ENCODE peak calls at places on chromosomes 7 and 10, in six cellular contexts. One of them, this sample, is unnamed.

GRCh38 chr7:121953601-121954000 is 80.6 kb downstream of the PTPRZ1 start:
- DNase-seq in astrocyte of the cerebellum: no peak
- DNase-seq in neuronal stem cell: no peak
- DNase-seq in fibroblast of lung: no peak
- DNase-seq in esophagus squamous epithelium: no peak
- DNase-seq in cardiac fibroblast: no peak
- DNase-seq in this sample: no peak

GRCh38 chr7:30927040-30927439 is 15.4 kb downstream of the AQP1 start:
- DNase-seq in esophagus squamous epithelium: no peak
- DNase-seq in neuronal stem cell: no peak
- DNase-seq in cardiac fibroblast: no peak
- DNase-seq in astrocyte of the cerebellum: no peak
- DNase-seq in fibroblast of lung: no peak
- DNase-seq in this sample: no peak

GRCh38 chr7:16070806-16071205 is 350.5 kb downstream of the CRPPA start:
- DNase-seq in esophagus squamous epithelium: no peak
- DNase-seq in cardiac fibroblast: no peak
- DNase-seq in neuronal stem cell: no peak
- DNase-seq in fibroblast of lung: no peak
- DNase-seq in astrocyte of the cerebellum: no peak
- DNase-seq in this sample: no peak

GRCh38 chr10:29081231-29081630 is 207.6 kb upstream of the LYZL1 start:
- DNase-seq in esophagus squamous epithelium: no peak
- DNase-seq in neuronal stem cell: no peak
- DNase-seq in astrocyte of the cerebellum: no peak
- DNase-seq in fibroblast of lung: no peak
- DNase-seq in cardiac fibroblast: no peak
- DNase-seq in this sample: no peak

GRCh38 chr10:28684157-28684985 is 7.0 kb downstream of the BAMBI start:
- DNase-seq in cardiac fibroblast: no peak
- DNase-seq in esophagus squamous epithelium: no peak
- DNase-seq in fibroblast of lung: no peak
- DNase-seq in neuronal stem cell: no peak
- DNase-seq in astrocyte of the cerebellum: no peak
- DNase-seq in this sample: no peak

GRCh38 chr7:29987821-29988317 is 1.7 kb downstream of the SCRN1 start:
- DNase-seq in cardiac fibroblast: peak
- DNase-seq in esophagus squamous epithelium: no peak
- DNase-seq in neuronal stem cell: peak
- DNase-seq in astrocyte of the cerebellum: peak
- DNase-seq in fibroblast of lung: peak
- DNase-seq in this sample: no peak

GRCh38 chr10:21238717-21239116 is 286.8 kb downstream of the SKIDA1 start:
- DNase-seq in neuronal stem cell: no peak
- DNase-seq in cardiac fibroblast: no peak
- DNase-seq in esophagus squamous epithelium: no peak
- DNase-seq in astrocyte of the cerebellum: no peak
- DNase-seq in fibroblast of lung: no peak
- DNase-seq in this sample: no peak

GRCh38 chr7:16891338-16891737 is 9.6 kb upstream of the AGR3 start:
- DNase-seq in cardiac fibroblast: peak
- DNase-seq in astrocyte of the cerebellum: peak
- DNase-seq in neuronal stem cell: no peak
- DNase-seq in fibroblast of lung: peak
- DNase-seq in esophagus squamous epithelium: no peak
- DNase-seq in this sample: no peak

GRCh38 chr10:124992462-124993344 is 50.8 kb downstream of the ZRANB1 start:
- DNase-seq in neuronal stem cell: peak
- DNase-seq in astrocyte of the cerebellum: peak
- DNase-seq in cardiac fibroblast: peak
- DNase-seq in fibroblast of lung: peak
- DNase-seq in esophagus squamous epithelium: no peak
- DNase-seq in this sample: peak

GRCh38 chr10:33120275-33120674 is 162.2 kb upstream of the ITGB1 start:
- DNase-seq in neuronal stem cell: no peak
- DNase-seq in cardiac fibroblast: no peak
- DNase-seq in astrocyte of the cerebellum: no peak
- DNase-seq in esophagus squamous epithelium: no peak
- DNase-seq in fibroblast of lung: no peak
- DNase-seq in this sample: no peak

GRCh38 chr7:75969182-75969581 is 25.2 kb downstream of the TMEM120A start:
- DNase-seq in esophagus squamous epithelium: no peak
- DNase-seq in cardiac fibroblast: no peak
- DNase-seq in astrocyte of the cerebellum: no peak
- DNase-seq in fibroblast of lung: no peak
- DNase-seq in neuronal stem cell: no peak
- DNase-seq in this sample: no peak

GRCh38 chr7:32952876-32953275 is 4.4 kb upstream of the FKBP9 start:
- DNase-seq in neuronal stem cell: no peak
- DNase-seq in fibroblast of lung: no peak
- DNase-seq in cardiac fibroblast: no peak
- DNase-seq in esophagus squamous epithelium: no peak
- DNase-seq in astrocyte of the cerebellum: no peak
- DNase-seq in this sample: no peak

GRCh38 chr7:45573636-45574470 is at the start of gene ADCY1:
- DNase-seq in neuronal stem cell: peak
- DNase-seq in astrocyte of the cerebellum: no peak
- DNase-seq in fibroblast of lung: no peak
- DNase-seq in cardiac fibroblast: no peak
- DNase-seq in esophagus squamous epithelium: no peak
- DNase-seq in this sample: no peak

GRCh38 chr7:112789824-112790650 is at the start of gene TMEM168:
- DNase-seq in esophagus squamous epithelium: no peak
- DNase-seq in cardiac fibroblast: peak
- DNase-seq in fibroblast of lung: peak
- DNase-seq in neuronal stem cell: peak
- DNase-seq in astrocyte of the cerebellum: peak
- DNase-seq in this sample: peak

GRCh38 chr7:100215895-100216294 is 3.9 kb upstream of the PVRIG start:
- DNase-seq in astrocyte of the cerebellum: no peak
- DNase-seq in esophagus squamous epithelium: no peak
- DNase-seq in neuronal stem cell: no peak
- DNase-seq in cardiac fibroblast: peak
- DNase-seq in fibroblast of lung: peak
- DNase-seq in this sample: no peak

GRCh38 chr10:121879476-121879875 is 48.4 kb downstream of the ATE1 start:
- DNase-seq in esophagus squamous epithelium: no peak
- DNase-seq in neuronal stem cell: no peak
- DNase-seq in cardiac fibroblast: no peak
- DNase-seq in fibroblast of lung: no peak
- DNase-seq in astrocyte of the cerebellum: no peak
- DNase-seq in this sample: no peak

GRCh38 chr7:116011584-116011983 is 19.0 kb downstream of the TFEC start:
- DNase-seq in cardiac fibroblast: no peak
- DNase-seq in neuronal stem cell: no peak
- DNase-seq in esophagus squamous epithelium: no peak
- DNase-seq in astrocyte of the cerebellum: no peak
- DNase-seq in fibroblast of lung: no peak
- DNase-seq in this sample: peak

GRCh38 chr10:29501692-29502091 is 133.1 kb downstream of the SVIL start:
- DNase-seq in esophagus squamous epithelium: no peak
- DNase-seq in cardiac fibroblast: peak
- DNase-seq in astrocyte of the cerebellum: peak
- DNase-seq in neuronal stem cell: no peak
- DNase-seq in fibroblast of lung: peak
- DNase-seq in this sample: no peak

GRCh38 chr7:69624842-69625637 is 26.8 kb downstream of the AUTS2 start:
- DNase-seq in cardiac fibroblast: no peak
- DNase-seq in fibroblast of lung: no peak
- DNase-seq in esophagus squamous epithelium: no peak
- DNase-seq in astrocyte of the cerebellum: no peak
- DNase-seq in neuronal stem cell: no peak
- DNase-seq in this sample: peak

GRCh38 chr10:22693371-22693784 is 21.0 kb downstream of the PIP4K2A start:
- DNase-seq in fibroblast of lung: peak
- DNase-seq in astrocyte of the cerebellum: no peak
- DNase-seq in cardiac fibroblast: peak
- DNase-seq in neuronal stem cell: no peak
- DNase-seq in esophagus squamous epithelium: no peak
- DNase-seq in this sample: no peak
- H3K4me3 ChIP-seq in fibroblast of lung: no peak
- H3K4me3 ChIP-seq in astrocyte of the cerebellum: no peak
- H3K4me3 ChIP-seq in cardiac fibroblast: no peak
- H3K4me3 ChIP-seq in neuronal stem cell: no peak
- H3K4me3 ChIP-seq in esophagus squamous epithelium: no peak
- H3K4me3 ChIP-seq in this sample: no peak

GRCh38 chr7:151017370-151017952 is 6.8 kb downstream of the ATG9B start:
- DNase-seq in astrocyte of the cerebellum: no peak
- DNase-seq in esophagus squamous epithelium: no peak
- DNase-seq in cardiac fibroblast: no peak
- DNase-seq in fibroblast of lung: no peak
- DNase-seq in neuronal stem cell: no peak
- DNase-seq in this sample: no peak

GRCh38 chr7:151020231-151020630 is 4.1 kb downstream of the ATG9B start:
- DNase-seq in esophagus squamous epithelium: no peak
- DNase-seq in fibroblast of lung: no peak
- DNase-seq in cardiac fibroblast: no peak
- DNase-seq in neuronal stem cell: no peak
- DNase-seq in astrocyte of the cerebellum: no peak
- DNase-seq in this sample: no peak

GRCh38 chr7:151018421-151019129 is 5.7 kb downstream of the ATG9B start:
- DNase-seq in esophagus squamous epithelium: no peak
- DNase-seq in neuronal stem cell: no peak
- DNase-seq in cardiac fibroblast: peak
- DNase-seq in astrocyte of the cerebellum: no peak
- DNase-seq in fibroblast of lung: no peak
- DNase-seq in this sample: no peak

GRCh38 chr7:151017953-151018420 is 6.3 kb downstream of the ATG9B start:
- DNase-seq in neuronal stem cell: peak
- DNase-seq in fibroblast of lung: peak
- DNase-seq in esophagus squamous epithelium: no peak
- DNase-seq in cardiac fibroblast: peak
- DNase-seq in astrocyte of the cerebellum: no peak
- DNase-seq in this sample: peak

GRCh38 chr7:151019130-151019447 is 5.2 kb downstream of the ATG9B start:
- DNase-seq in fibroblast of lung: no peak
- DNase-seq in astrocyte of the cerebellum: no peak
- DNase-seq in neuronal stem cell: no peak
- DNase-seq in esophagus squamous epithelium: no peak
- DNase-seq in cardiac fibroblast: no peak
- DNase-seq in this sample: no peak
- H3K4me3 ChIP-seq in fibroblast of lung: no peak
- H3K4me3 ChIP-seq in astrocyte of the cerebellum: no peak
- H3K4me3 ChIP-seq in neuronal stem cell: no peak
- H3K4me3 ChIP-seq in esophagus squamous epithelium: no peak
- H3K4me3 ChIP-seq in cardiac fibroblast: no peak
- H3K4me3 ChIP-seq in this sample: no peak

GRCh38 chr10:73439605-73440298 is 6.4 kb upstream of the MSS51 start:
- DNase-seq in neuronal stem cell: no peak
- DNase-seq in fibroblast of lung: peak
- DNase-seq in cardiac fibroblast: peak
- DNase-seq in esophagus squamous epithelium: no peak
- DNase-seq in astrocyte of the cerebellum: no peak
- DNase-seq in this sample: no peak
- H3K4me3 ChIP-seq in neuronal stem cell: no peak
- H3K4me3 ChIP-seq in fibroblast of lung: no peak
- H3K4me3 ChIP-seq in cardiac fibroblast: no peak
- H3K4me3 ChIP-seq in esophagus squamous epithelium: no peak
- H3K4me3 ChIP-seq in astrocyte of the cerebellum: no peak
- H3K4me3 ChIP-seq in this sample: no peak

GRCh38 chr10:104640339-104641149 is 546 bp upstream of the SORCS3 start:
- DNase-seq in esophagus squamous epithelium: no peak
- DNase-seq in astrocyte of the cerebellum: no peak
- DNase-seq in cardiac fibroblast: no peak
- DNase-seq in neuronal stem cell: peak
- DNase-seq in fibroblast of lung: no peak
- DNase-seq in this sample: no peak
- H3K4me3 ChIP-seq in esophagus squamous epithelium: no peak
- H3K4me3 ChIP-seq in astrocyte of the cerebellum: peak
- H3K4me3 ChIP-seq in cardiac fibroblast: no peak
- H3K4me3 ChIP-seq in neuronal stem cell: peak
- H3K4me3 ChIP-seq in fibroblast of lung: no peak
- H3K4me3 ChIP-seq in this sample: peak

GRCh38 chr10:1045415-1045814 is 3.5 kb downstream of the IDI1 start:
- DNase-seq in neuronal stem cell: no peak
- DNase-seq in cardiac fibroblast: no peak
- DNase-seq in esophagus squamous epithelium: no peak
- DNase-seq in fibroblast of lung: no peak
- DNase-seq in astrocyte of the cerebellum: no peak
- DNase-seq in this sample: no peak

GRCh38 chr10:1044964-1045363 is 4.0 kb downstream of the IDI1 start:
- DNase-seq in cardiac fibroblast: no peak
- DNase-seq in neuronal stem cell: no peak
- DNase-seq in esophagus squamous epithelium: no peak
- DNase-seq in astrocyte of the cerebellum: no peak
- DNase-seq in fibroblast of lung: no peak
- DNase-seq in this sample: no peak

GRCh38 chr10:1044146-1044545 is 4.8 kb downstream of the IDI1 start:
- DNase-seq in astrocyte of the cerebellum: no peak
- DNase-seq in neuronal stem cell: no peak
- DNase-seq in esophagus squamous epithelium: no peak
- DNase-seq in fibroblast of lung: no peak
- DNase-seq in cardiac fibroblast: no peak
- DNase-seq in this sample: no peak

GRCh38 chr10:1041514-1041913 is 7.4 kb downstream of the IDI1 start:
- DNase-seq in esophagus squamous epithelium: no peak
- DNase-seq in fibroblast of lung: no peak
- DNase-seq in neuronal stem cell: no peak
- DNase-seq in cardiac fibroblast: no peak
- DNase-seq in astrocyte of the cerebellum: no peak
- DNase-seq in this sample: no peak

DNA sequence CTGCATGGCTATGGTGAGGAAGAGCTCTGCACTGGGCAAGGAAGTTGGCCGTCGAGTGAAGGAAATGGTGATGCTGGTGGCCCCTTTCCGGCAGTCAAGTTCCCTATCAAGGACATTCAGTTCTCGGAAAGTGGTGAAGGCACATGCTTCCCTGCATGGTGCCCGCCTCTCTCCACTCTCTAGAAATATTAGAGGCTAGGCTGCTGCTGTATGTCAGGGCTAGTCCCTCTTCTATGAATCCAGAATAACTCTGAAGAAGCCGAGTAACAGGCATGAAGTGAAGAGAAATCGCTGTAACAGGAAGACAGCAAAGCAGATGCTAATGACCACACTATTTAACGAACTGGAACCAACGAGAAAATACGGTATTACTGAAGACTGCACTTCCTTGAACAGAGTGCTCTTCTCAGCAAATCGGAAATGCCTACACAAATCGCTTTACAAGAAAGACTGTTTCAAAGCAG is 5.4 kb downstream of the IDI1 start:
- DNase-seq in cardiac fibroblast: no peak
- DNase-seq in astrocyte of the cerebellum: no peak
- DNase-seq in esophagus squamous epithelium: no peak
- DNase-seq in fibroblast of lung: no peak
- DNase-seq in neuronal stem cell: no peak
- DNase-seq in this sample: no peak
- H3K4me3 ChIP-seq in cardiac fibroblast: no peak
- H3K4me3 ChIP-seq in astrocyte of the cerebellum: no peak
- H3K4me3 ChIP-seq in esophagus squamous epithelium: no peak
- H3K4me3 ChIP-seq in fibroblast of lung: no peak
- H3K4me3 ChIP-seq in neuronal stem cell: no peak
- H3K4me3 ChIP-seq in this sample: no peak

GRCh38 chr7:139407555-139407954 is 47.9 kb downstream of the LUC7L2 start:
- DNase-seq in esophagus squamous epithelium: no peak
- DNase-seq in cardiac fibroblast: no peak
- DNase-seq in neuronal stem cell: no peak
- DNase-seq in fibroblast of lung: no peak
- DNase-seq in astrocyte of the cerebellum: no peak
- DNase-seq in this sample: no peak
- H3K4me3 ChIP-seq in esophagus squamous epithelium: no peak
- H3K4me3 ChIP-seq in cardiac fibroblast: no peak
- H3K4me3 ChIP-seq in neuronal stem cell: no peak
- H3K4me3 ChIP-seq in fibroblast of lung: no peak
- H3K4me3 ChIP-seq in astrocyte of the cerebellum: no peak
- H3K4me3 ChIP-seq in this sample: no peak